ENCODE peak calls at places on chromosomes 3 and 15, in six cellular contexts. T is stromal cell of bone marrow; K is D341Med; R is ACHN; A is activated CD4-positive, alpha-beta T cell treated with anti-CD3 and anti-CD28 coated beads, Interleukin-2, amount 50 U/mL, for 24 hours; P is activated T-cell treated with anti-CD3 and anti-CD28 coated beads for 24 hours. I is an unnamed sample.

GRCh38 chr3:49346797-49347251 is 7.0 kb upstream of the USP4 start:
- DNase-seq in A (no peak), T (peak), K (no peak), P (no peak), R (peak), I (no peak)

GRCh38 chr15:70415330-70415884 is 317.7 kb upstream of the TLE3 start:
- DNase-seq in K (no peak), P (no peak), T (no peak), A (no peak), R (no peak), I (no peak)

GRCh38 chr3:49727154-49727923 is 3.6 kb upstream of the GMPPB start:
- DNase-seq in R (no peak), P (no peak), A (no peak), T (no peak), K (peak), I (no peak)

GRCh38 chr3:66761093-66761780 is 236.9 kb upstream of the KBTBD8 start:
- DNase-seq in K (no peak), R (no peak), P (no peak), A (no peak), T (peak), I (no peak)

GRCh38 chr15:83404143-83404542 is 43.0 kb upstream of the SH3GL3 start:
- DNase-seq in K (no peak), P (no peak), A (no peak), R (no peak), T (no peak), I (no peak)

GRCh38 chr3:52518723-52519444 is 14.8 kb downstream of the NT5DC2 start:
- DNase-seq in K (no peak), A (no peak), R (no peak), P (no peak), T (no peak), I (no peak)

GRCh38 chr3:39638286-39638685 is 170.8 kb downstream of the MOBP start:
- DNase-seq in K (no peak), R (no peak), T (no peak), P (no peak), A (no peak), I (no peak)

GRCh38 chr3:141216975-141217374 is 14.7 kb upstream of the PXYLP1 start:
- DNase-seq in P (no peak), A (no peak), R (no peak), T (no peak), K (no peak), I (no peak)

GRCh38 chr3:264394-265156 is 68.0 kb downstream of the CHL1 start:
- DNase-seq in P (no peak), K (no peak), T (peak), R (no peak), A (no peak), I (no peak)

GRCh38 chr3:11053926-11054503 is 61.5 kb downstream of the SLC6A1 start:
- DNase-seq in K (no peak), T (peak), A (no peak), P (no peak), R (no peak), I (no peak)

GRCh38 chr3:129602730-129603560 is 3.5 kb downstream of the PLXND1 start:
- DNase-seq in A (no peak), T (peak), P (no peak), K (no peak), R (peak), I (no peak)

GRCh38 chr15:70447081-70447480 is 316.3 kb downstream of the UACA start:
- DNase-seq in T (no peak), A (no peak), K (no peak), P (no peak), R (no peak), I (no peak)

GRCh38 chr3:124986153-124987143 is 51.9 kb upstream of the MUC13 start:
- DNase-seq in P (no peak), K (no peak), R (peak), A (no peak), T (peak), I (no peak)

GRCh38 chr3:51773529-51773928 is 5.5 kb downstream of the IQCF6 start:
- DNase-seq in R (no peak), T (no peak), A (no peak), P (no peak), K (no peak), I (no peak)

GRCh38 chr15:95298729-95299128 is 1031.8 kb upstream of the NR2F2 start:
- DNase-seq in R (no peak), K (no peak), T (no peak), A (no peak), P (no peak), I (no peak)

GRCh38 chr15:90790057-90790456 is 72.9 kb downstream of the BLM start:
- DNase-seq in A (no peak), T (no peak), K (no peak), P (no peak), R (no peak), I (no peak)

GRCh38 chr3:160538906-160539305 is 26.5 kb downstream of the KPNA4 start:
- DNase-seq in K (no peak), T (no peak), P (no peak), A (no peak), R (no peak), I (no peak)

GRCh38 chr3:113222412-113223086 is 11.2 kb downstream of the BOC start:
- DNase-seq in T (no peak), P (no peak), K (peak), A (no peak), R (no peak), I (no peak)

I was measured in NCI-H187.